ENCODE peak calls at places on chromosomes 5 and 9, in five cellular contexts. I is body of pancreas, S is HCT116, B is stomach, C is vagina. T is an unnamed sample.

GRCh38 chr5:42360061-42360460 is 63.2 kb upstream of the GHR start:
- DNase-seq in C (no peak), B (no peak), I (no peak), S (no peak), T (no peak)

GRCh38 chr5:10452768-10453331 is 11.2 kb downstream of the ROPN1L start:
- DNase-seq in I (no peak), S (peak), C (no peak), B (no peak), T (peak)

GRCh38 chr9:90801507-90802289 is at the start of gene SYK:
- DNase-seq in C (no peak), S (no peak), I (peak), B (peak), T (peak)

GRCh38 chr9:117480251-117480650 is 65.4 kb upstream of the ASTN2 start:
- DNase-seq in C (no peak), S (no peak), B (no peak), I (no peak), T (no peak)

GRCh38 chr9:61673247-61673646 is 483.4 kb downstream of the SPATA31A7 start:
- DNase-seq in S (no peak), C (peak), B (no peak), I (no peak), T (no peak)

GRCh38 chr5:95620030-95620869 is at the start of gene GPR150:
- DNase-seq in B (peak), S (no peak), C (no peak), I (peak), T (peak)

GRCh38 chr9:22160235-22160634 is 151.1 kb upstream of the CDKN2B start:
- DNase-seq in C (no peak), B (no peak), S (no peak), I (no peak), T (no peak)

GRCh38 chr5:102306121-102306520 is 10.0 kb upstream of the SLCO4C1 start:
- DNase-seq in S (no peak), B (no peak), C (no peak), I (no peak), T (no peak)

GRCh38 chr5:111135946-111136345 is 43.8 kb downstream of the WDR36 start:
- DNase-seq in C (no peak), I (no peak), S (no peak), B (no peak), T (no peak)

GRCh38 chr9:110590816-110591215 is 11.3 kb upstream of the SVEP1 start:
- DNase-seq in B (no peak), C (no peak), S (no peak), I (no peak), T (no peak)

GRCh38 chr9:92432350-92432749 is 8.1 kb upstream of the OMD start:
- DNase-seq in S (no peak), C (no peak), B (no peak), I (no peak), T (no peak)

GRCh38 chr5:66959668-66960067 is 236.9 kb downstream of the CD180 start:
- DNase-seq in C (no peak), I (no peak), B (no peak), S (no peak), T (no peak)

GRCh38 chr5:149400304-149400703 is 21.2 kb upstream of the IL17B start:
- DNase-seq in C (no peak), B (no peak), I (no peak), S (no peak), T (no peak)

GRCh38 chr9:92163276-92163675 is 48.1 kb upstream of the SPTLC1 start:
- DNase-seq in C (peak), S (no peak), I (no peak), B (no peak), T (no peak)

GRCh38 chr5:58761418-58761817 is 178.5 kb downstream of the RAB3C start:
- DNase-seq in B (no peak), S (no peak), C (no peak), I (no peak), T (no peak)

GRCh38 chr5:78768781-78769380 is 120.3 kb upstream of the LHFPL2 start:
- DNase-seq in C (no peak), S (no peak), I (no peak), B (no peak), T (no peak)

GRCh38 chr9:125785187-125785840 is 38.1 kb downstream of the PBX3 start:
- DNase-seq in S (no peak), B (no peak), I (no peak), C (no peak), T (no peak)

GRCh38 chr5:35859101-35859661 is 2.5 kb downstream of the IL7R start:
- DNase-seq in C (no peak), I (no peak), B (no peak), S (no peak), T (no peak)

GRCh38 chr5:78760411-78761169 is 112.0 kb upstream of the LHFPL2 start:
- DNase-seq in S (no peak), C (no peak), B (no peak), I (no peak), T (no peak)

GRCh38 chr9:37650873-37651768 is at the start of gene FRMPD1:
- DNase-seq in S (no peak), C (no peak), I (peak), B (peak), T (peak)

GRCh38 chr5:34656700-34657549 is 797 bp downstream of the RAI14 start:
- DNase-seq in I (peak), C (no peak), B (peak), S (no peak), T (no peak)

GRCh38 chr5:553874-554273 is 29.6 kb upstream of the SLC9A3 start:
- DNase-seq in I (no peak), C (no peak), B (peak), S (peak), T (no peak)

GRCh38 chr5:177336112-177336511 is 15.4 kb downstream of the LMAN2 start:
- DNase-seq in C (no peak), S (peak), I (no peak), B (no peak), T (peak)

GRCh38 chr9:112144807-112145206 is 30.3 kb downstream of the SUSD1 start:
- DNase-seq in S (no peak), B (no peak), I (no peak), C (no peak), T (no peak)

GRCh38 chr9:112145886-112146285 is 29.2 kb downstream of the SUSD1 start:
- DNase-seq in B (no peak), I (no peak), S (no peak), C (no peak), T (no peak)

DNA sequence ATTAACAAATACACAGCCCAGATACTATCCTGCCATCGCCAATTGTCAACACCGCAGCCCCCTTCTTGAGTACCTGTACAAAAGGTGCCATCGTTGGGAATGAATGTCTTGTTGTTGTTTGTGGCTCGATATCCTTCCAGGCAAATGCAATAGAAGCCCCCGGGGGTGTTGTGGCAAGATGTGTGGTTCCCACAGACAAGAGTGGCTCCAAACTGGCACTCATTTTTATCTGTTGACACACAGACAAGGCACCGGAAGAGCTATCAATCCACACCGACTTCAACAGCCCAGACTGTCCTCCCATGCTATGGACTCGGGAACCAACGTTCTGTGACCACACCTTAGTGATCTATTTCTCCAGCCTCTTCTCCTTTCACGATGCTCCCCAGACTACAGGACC is 25.9 kb downstream of the SUSD1 start:
- DNase-seq in S (no peak), I (no peak), B (no peak), C (no peak), T (peak)
- TF ChIP-seq POLR2A in S (no peak), I (no peak), B (no peak), C (no peak), T (no peak)

GRCh38 chr5:96662725-96663513 is 743 bp downstream of the CAST start:
- DNase-seq in S (peak), C (no peak), B (peak), I (peak), T (peak)
- TF ChIP-seq POLR2A in S (no peak), C (no peak), B (no peak), I (peak), T (no peak)

GRCh38 chr5:55173696-55174101 is 722 bp upstream of the CDC20B start:
- DNase-seq in C (no peak), I (no peak), S (no peak), B (no peak), T (peak)

GRCh38 chr5:55175781-55176175 is 2.8 kb upstream of the CDC20B start:
- DNase-seq in I (no peak), C (no peak), B (no peak), S (no peak), T (no peak)

GRCh38 chr5:55172051-55172899 is 702 bp downstream of the CDC20B start:
- DNase-seq in I (peak), S (peak), B (peak), C (no peak), T (peak)

GRCh38 chr5:55171471-55171870 is 1.5 kb downstream of the CDC20B start:
- DNase-seq in S (no peak), I (no peak), B (no peak), C (no peak), T (no peak)

DNA sequence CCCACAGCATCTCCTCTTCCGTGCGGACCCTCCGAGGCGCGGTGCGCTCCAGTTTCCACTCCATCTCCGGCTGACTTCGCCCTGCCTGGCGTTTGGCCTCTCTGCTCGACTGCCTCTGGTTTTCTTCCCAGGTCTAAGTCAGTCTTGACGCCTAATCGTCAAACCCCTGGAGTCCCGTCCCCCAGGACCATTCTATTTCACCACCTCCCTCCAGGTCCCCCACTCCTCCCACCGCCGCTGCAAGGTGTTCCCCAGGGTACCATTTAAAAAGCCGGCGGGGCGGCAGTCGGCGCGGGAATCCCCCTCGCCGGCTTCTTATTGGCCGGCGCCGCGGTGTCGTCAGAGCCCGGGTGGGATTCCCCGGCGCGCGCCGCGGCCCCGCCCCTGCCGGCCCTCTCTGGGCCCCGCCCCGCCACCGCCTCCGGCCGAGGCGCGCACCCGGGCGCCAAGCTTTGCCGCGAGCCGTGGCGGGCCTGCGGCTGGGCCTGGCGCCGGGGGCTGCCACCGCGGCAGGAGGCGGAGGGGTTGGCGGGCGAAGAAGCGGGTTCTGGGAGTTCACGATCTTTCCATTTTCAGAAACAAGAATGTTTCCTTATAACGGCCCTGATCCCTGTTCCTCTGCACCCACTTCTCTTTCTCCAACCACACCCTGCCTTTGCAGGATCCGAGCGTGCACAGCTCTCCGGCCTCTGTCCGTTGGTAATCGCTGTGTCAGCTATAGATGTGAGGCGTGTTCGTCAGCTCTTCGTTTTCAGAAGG is at the start of gene CDC20B:
- DNase-seq in I (peak), C (no peak), S (no peak), B (peak), T (peak)
- TF ChIP-seq POLR2A in I (peak), C (no peak), S (peak), B (no peak), T (no peak)

GRCh38 chr9:130295431-130295830 is 29.9 kb downstream of the HMCN2 start:
- DNase-seq in S (no peak), B (no peak), C (no peak), I (no peak), T (no peak)

GRCh38 chr9:130295945-130296782 is 30.6 kb downstream of the HMCN2 start:
- DNase-seq in B (no peak), I (no peak), S (no peak), C (no peak), T (no peak)

GRCh38 chr9:130298663-130299279 is 33.2 kb downstream of the HMCN2 start:
- DNase-seq in S (no peak), C (no peak), I (no peak), B (no peak), T (no peak)

GRCh38 chr9:130296783-130297055 is 31.2 kb downstream of the HMCN2 start:
- DNase-seq in B (no peak), I (no peak), C (no peak), S (no peak), T (no peak)

DNA sequence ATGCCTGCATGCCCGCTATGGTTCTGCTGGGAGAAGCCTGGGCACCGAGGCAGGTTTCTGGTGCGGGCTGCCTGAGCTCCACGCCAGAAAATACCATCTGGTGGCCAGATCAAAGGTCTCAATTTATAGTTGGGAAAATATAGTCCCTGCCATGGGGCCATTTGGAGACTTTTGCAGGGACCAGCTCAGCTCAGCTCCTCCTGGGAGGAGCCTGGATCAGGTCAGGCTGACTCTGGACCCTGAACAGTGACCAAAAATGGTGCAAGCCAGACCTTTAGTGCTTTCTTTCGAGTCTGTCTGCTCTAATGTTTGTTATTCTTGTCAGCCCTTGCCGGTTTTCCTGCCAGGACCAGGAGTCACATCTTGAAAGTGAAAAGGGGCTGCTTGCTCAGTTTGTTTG is 31.8 kb downstream of the HMCN2 start:
- DNase-seq in C (no peak), I (no peak), S (no peak), B (no peak), T (no peak)
- TF ChIP-seq POLR2A in C (no peak), I (no peak), S (no peak), B (no peak), T (no peak)

GRCh38 chr9:120919639-120920494 is 6.7 kb downstream of the TRAF1 start:
- DNase-seq in I (no peak), C (no peak), B (no peak), S (no peak), T (peak)

GRCh38 chr9:120922404-120923173 is 4.0 kb downstream of the TRAF1 start:
- DNase-seq in I (no peak), C (no peak), S (no peak), B (no peak), T (no peak)

GRCh38 chr9:120921751-120922181 is 4.8 kb downstream of the TRAF1 start:
- DNase-seq in B (no peak), S (no peak), C (no peak), I (no peak), T (no peak)

GRCh38 chr9:120918931-120919638 is 7.5 kb downstream of the TRAF1 start:
- DNase-seq in I (no peak), S (no peak), B (no peak), C (no peak), T (no peak)

DNA sequence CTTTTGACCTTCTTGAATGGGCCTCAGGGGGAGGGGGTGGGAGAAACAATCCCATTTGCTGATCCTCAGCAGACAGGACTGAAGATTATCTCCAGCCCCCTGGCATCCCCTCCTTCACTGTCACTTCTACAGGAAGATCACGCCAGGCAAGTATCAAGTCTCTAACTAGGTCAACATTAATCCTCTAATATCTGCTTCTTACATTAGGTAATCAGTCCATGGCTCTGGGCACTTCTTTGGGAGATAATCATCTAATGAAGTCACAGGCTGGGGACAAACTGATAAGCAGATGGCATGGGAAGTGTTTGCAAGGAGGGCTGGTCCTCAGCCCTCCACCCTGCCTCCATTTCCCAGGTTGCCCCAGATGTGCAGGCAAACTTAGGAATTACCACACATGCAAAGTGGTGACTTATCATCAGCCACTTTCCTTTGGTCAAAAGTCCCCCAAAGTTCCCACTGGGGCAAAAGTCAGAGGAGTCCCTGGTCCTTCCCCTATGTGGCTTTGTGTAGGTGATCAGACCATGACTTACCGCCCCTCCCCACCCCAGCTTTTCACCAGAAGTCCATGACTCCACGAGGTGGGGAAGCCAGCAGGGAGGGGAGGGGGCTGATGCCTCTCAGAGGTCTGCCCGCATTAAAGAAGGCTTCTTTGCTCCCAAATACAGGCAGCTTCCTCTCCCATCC is 6.0 kb downstream of the TRAF1 start:
- DNase-seq in I (no peak), S (no peak), B (no peak), C (no peak), T (peak)
- TF ChIP-seq POLR2A in I (no peak), S (no peak), B (no peak), C (no peak), T (no peak)

GRCh38 chr5:138753794-138754698 is 821 bp downstream of the CTNNA1 start:
- DNase-seq in C (no peak), I (peak), S (peak), B (peak), T (peak)
- TF ChIP-seq POLR2A in C (no peak), I (peak), S (no peak), B (no peak), T (no peak)

GRCh38 chr9:129810116-129810515 is 7.1 kb downstream of the TOR1B start:
- DNase-seq in C (no peak), I (no peak), S (no peak), B (no peak), T (no peak)
- TF ChIP-seq POLR2A in C (no peak), I (no peak), S (no peak), B (no peak), T (peak)

DNA sequence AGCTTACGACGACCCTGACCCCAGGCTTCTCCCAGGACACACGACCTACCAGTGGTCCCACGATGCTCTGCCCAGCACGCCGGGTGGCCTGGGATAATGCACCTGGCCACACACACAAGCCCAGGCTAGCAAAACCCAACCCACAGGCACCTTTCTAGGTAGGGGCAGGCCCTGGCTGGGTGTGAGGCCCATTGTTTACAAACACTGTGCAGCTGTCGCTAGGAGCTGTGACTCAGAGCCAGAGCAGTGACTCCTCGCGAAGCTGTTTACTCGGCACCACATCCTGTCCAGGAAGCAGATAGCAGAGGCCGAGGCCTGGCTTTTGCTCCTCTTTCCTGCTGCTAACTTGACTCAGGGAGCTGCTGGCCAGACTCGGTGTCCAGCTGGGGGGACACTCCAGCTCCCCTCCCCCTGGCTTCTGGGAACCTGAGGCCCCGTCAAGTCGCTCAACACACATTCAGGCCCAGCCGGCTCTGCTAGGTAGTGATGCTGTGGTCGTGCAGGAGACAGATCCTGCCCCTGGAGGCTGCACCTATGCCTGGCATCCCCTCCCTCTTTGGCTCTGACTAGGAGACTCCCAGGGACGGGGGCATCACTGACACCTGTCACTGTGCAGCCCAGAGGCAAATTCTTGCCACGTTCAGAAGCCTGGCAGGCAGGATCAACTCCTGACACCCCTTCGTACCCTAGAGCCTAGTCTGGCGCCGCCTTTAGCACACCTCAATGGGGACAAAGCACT is 12.8 kb upstream of the RALGDS start:
- DNase-seq in S (peak), B (peak), C (no peak), I (peak), T (peak)
- TF ChIP-seq POLR2A in S (no peak), B (no peak), C (no peak), I (peak), T (peak)

GRCh38 chr5:73448451-73449136 is at the start of gene FOXD1:
- DNase-seq in B (peak), C (no peak), I (peak), S (peak), T (peak)
- TF ChIP-seq POLR2A in B (no peak), C (no peak), I (no peak), S (peak), T (no peak)

GRCh38 chr9:136722093-136722968 is 10.0 kb downstream of the DIPK1B start:
- DNase-seq in C (no peak), B (no peak), S (no peak), I (no peak), T (no peak)
- TF ChIP-seq POLR2A in C (no peak), B (no peak), S (no peak), I (no peak), T (no peak)

T was measured in erythroblast.